ENCODE peak calls at places on chromosomes 6 and 20, in nine cellular contexts. F, E, T, Q, X, R, O, K and L are unnamed samples.
A peak's percentile ranks its signal among the peaks of the same experiment; 100 is the strongest.

GRCh38 chr6:3825851-3826581 is 23.2 kb upstream of the FAM50B start:
- DNase-seq in E (peak; percentile 85), T (peak; percentile 84), K (no peak), O (peak; percentile 99), X (peak; percentile 93), F (no peak), R (peak; percentile 92), Q (peak; percentile 97), L (peak; percentile 100)

GRCh38 chr6:125304970-125305369 is 3.2 kb upstream of the HDDC2 start:
- DNase-seq in Q (no peak), K (no peak), O (no peak), F (no peak), X (no peak), E (no peak), T (no peak), R (no peak), L (no peak)

GRCh38 chr6:16717275-16717942 is 43.9 kb downstream of the ATXN1 start:
- DNase-seq in T (no peak), Q (no peak), O (no peak), E (no peak), F (no peak), X (no peak), R (no peak), K (no peak), L (peak; percentile 8)

GRCh38 chr6:163170294-163170883 is 244.1 kb upstream of the QKI start:
- DNase-seq in F (peak; percentile 7), T (no peak), E (no peak), O (peak; percentile 19), Q (peak; percentile 33), X (no peak), K (peak; percentile 16), R (no peak), L (peak; percentile 14)

GRCh38 chr6:143160008-143160407 is 99.3 kb downstream of the AIG1 start:
- DNase-seq in R (no peak), O (no peak), Q (no peak), X (no peak), T (no peak), F (no peak), E (no peak), K (no peak), L (no peak)

GRCh38 chr6:83804886-83805285 is 48.3 kb upstream of the RIPPLY2 start:
- DNase-seq in E (no peak), T (no peak), O (no peak), X (no peak), K (no peak), F (no peak), Q (no peak), R (no peak), L (peak; percentile 9)

GRCh38 chr20:53642196-53643030 is 48.8 kb upstream of the ZNF217 start:
- DNase-seq in T (no peak), K (peak; percentile 47), Q (peak; percentile 82), E (peak; percentile 74), F (no peak), O (peak; percentile 63), X (no peak), R (peak; percentile 37), L (no peak)

GRCh38 chr20:23151885-23152284 is 65.8 kb upstream of the CD93 start:
- DNase-seq in Q (no peak), F (no peak), T (no peak), O (no peak), E (peak; percentile 45), X (no peak), K (no peak), R (no peak), L (no peak)

GRCh38 chr20:50969912-50970311 is 11.3 kb downstream of the MOCS3 start:
- DNase-seq in X (no peak), Q (no peak), E (no peak), T (no peak), F (no peak), O (no peak), K (no peak), R (no peak), L (no peak)

GRCh38 chr6:51868591-51869355 is 218.6 kb downstream of the PKHD1 start:
- DNase-seq in K (no peak), O (no peak), X (no peak), T (no peak), F (no peak), E (no peak), R (no peak), Q (peak; percentile 96), L (no peak)

GRCh38 chr6:166772518-166772917 is 145.5 kb upstream of the RPS6KA2 start:
- DNase-seq in X (peak; percentile 32), T (no peak), K (no peak), R (no peak), E (no peak), Q (peak; percentile 29), F (no peak), O (no peak), L (no peak)

GRCh38 chr6:48151142-48151541 is 40.1 kb upstream of the PTCHD4 start:
- DNase-seq in F (no peak), O (peak; percentile 78), X (no peak), T (no peak), R (no peak), Q (peak; percentile 82), K (no peak), E (no peak), L (no peak)

GRCh38 chr6:72963946-72964345 is 261.4 kb downstream of the KHDC1L start:
- DNase-seq in X (no peak), Q (peak; percentile 88), E (no peak), R (no peak), T (no peak), O (no peak), F (no peak), K (no peak), L (no peak)

GRCh38 chr6:165556116-165556843 is 106.8 kb downstream of the PDE10A start:
- DNase-seq in T (no peak), O (peak; percentile 66), X (no peak), R (no peak), Q (peak; percentile 66), F (peak; percentile 35), K (no peak), E (no peak), L (peak; percentile 85)

GRCh38 chr6:104559435-104560202 is 300.1 kb downstream of the HACE1 start:
- DNase-seq in K (no peak), T (no peak), O (peak; percentile 17), X (no peak), F (no peak), E (no peak), R (no peak), Q (no peak), L (no peak)

GRCh38 chr6:39377530-39377929 is 55.0 kb upstream of the KCNK16 start:
- DNase-seq in T (peak; percentile 62), O (peak; percentile 88), F (no peak), Q (peak; percentile 64), R (peak; percentile 57), X (no peak), E (peak; percentile 56), K (no peak), L (peak; percentile 49)

GRCh38 chr20:44264287-44264686 is 17.2 kb downstream of the GDAP1L1 start:
- DNase-seq in F (no peak), R (no peak), O (peak; percentile 7), X (no peak), Q (peak; percentile 22), E (no peak), K (no peak), T (no peak), L (no peak)

GRCh38 chr6:8499540-8499939 is 64.2 kb upstream of the SLC35B3 start:
- DNase-seq in E (no peak), T (no peak), O (peak; percentile 1), F (no peak), X (no peak), K (no peak), Q (peak; percentile 51), R (no peak), L (no peak)

GRCh38 chr6:111874030-111874425 is 776 bp upstream of the FYN start:
- DNase-seq in Q (peak; percentile 34), T (no peak), X (no peak), K (peak; percentile 61), F (no peak), R (peak; percentile 42), E (peak; percentile 71), O (peak; percentile 27), L (peak; percentile 81)
- H3K27ac ChIP-seq in Q (peak overlapping the region; percentile 0), T (no peak overlapping the region), X (peak overlapping the region; percentile 13), K (peak overlapping the region; percentile 88), F (no peak overlapping the region), R (no peak overlapping the region), E (peak overlapping the region; percentile 80), O (no peak overlapping the region), L (peak overlapping the region; percentile 59)

DNA sequence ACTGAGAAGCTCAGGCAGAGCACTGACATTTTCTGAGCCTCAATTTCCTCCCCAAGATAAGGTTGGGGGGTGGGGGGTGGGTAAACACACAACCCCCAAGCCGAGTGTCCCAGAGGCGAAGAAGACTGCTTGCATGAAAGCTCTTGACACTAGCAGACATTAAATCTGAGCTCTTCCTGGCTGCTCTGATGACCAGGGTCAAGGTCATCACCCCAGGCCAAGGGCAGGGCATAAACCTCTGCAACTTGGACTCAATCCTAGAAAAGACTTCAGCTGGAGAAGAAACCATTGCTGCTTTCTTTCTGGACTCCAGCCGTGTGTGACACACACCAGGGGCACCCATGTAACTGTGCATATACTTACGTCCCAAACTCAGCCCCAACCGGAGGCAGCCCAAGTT is 109.0 kb downstream of the BANF2 start:
- DNase-seq in F (no peak), K (no peak), Q (no peak), X (no peak), O (no peak), T (peak; percentile 53), E (no peak), R (no peak), L (no peak)
- H3K27ac ChIP-seq in F (no peak overlapping the region), K (no peak overlapping the region), Q (no peak overlapping the region), X (peak overlapping the region; percentile 36), O (no peak overlapping the region), T (peak overlapping the region; percentile 20), E (no peak overlapping the region), R (peak overlapping the region; percentile 70), L (no peak overlapping the region)

GRCh38 chr6:144856622-144857021 is 571.5 kb downstream of the UTRN start:
- DNase-seq in R (no peak), E (no peak), O (no peak), Q (no peak), T (no peak), X (no peak), F (no peak), K (no peak), L (no peak)

GRCh38 chr6:144853603-144854002 is 568.5 kb downstream of the UTRN start:
- DNase-seq in Q (no peak), O (no peak), T (no peak), E (no peak), X (no peak), F (no peak), K (no peak), R (no peak), L (no peak)

GRCh38 chr6:144857086-144857485 is 572.0 kb downstream of the UTRN start:
- DNase-seq in R (no peak), F (no peak), T (no peak), X (no peak), K (no peak), Q (no peak), E (no peak), O (no peak), L (no peak)

GRCh38 chr6:144854654-144855053 is 569.5 kb downstream of the UTRN start:
- DNase-seq in T (no peak), K (no peak), O (no peak), F (no peak), R (no peak), Q (no peak), X (no peak), E (no peak), L (no peak)

GRCh38 chr6:144855812-144856531 is 570.8 kb downstream of the UTRN start:
- DNase-seq in Q (no peak), F (no peak), T (no peak), E (no peak), R (no peak), O (no peak), K (no peak), X (no peak), L (peak; percentile 6)
- H3K27ac ChIP-seq in Q (no peak overlapping the region), F (no peak overlapping the region), T (no peak overlapping the region), E (no peak overlapping the region), R (no peak overlapping the region), O (no peak overlapping the region), K (no peak overlapping the region), X (no peak overlapping the region), L (no peak overlapping the region)

GRCh38 chr6:148869589-148869988 is 122.8 kb downstream of the UST start:
- DNase-seq in E (no peak), K (no peak), X (no peak), Q (peak; percentile 96), O (peak; percentile 62), R (no peak), T (no peak), F (peak; percentile 12), L (no peak)
- H3K27ac ChIP-seq in E (no peak overlapping the region), K (no peak overlapping the region), X (no peak overlapping the region), Q (peak overlapping the region; percentile 88), O (no peak overlapping the region), R (no peak overlapping the region), T (no peak overlapping the region), F (no peak overlapping the region), L (no peak overlapping the region)